ENCODE peak calls at places on chromosomes 13 and 19, in six cellular contexts. V, P, T, G, M and A are unnamed samples.

GRCh38 chr13:77896977-77897376 is 21.7 kb downstream of the EDNRB start:
- DNase-seq in G (no peak), T (no peak), V (no peak), P (no peak), M (no peak), A (no peak)

GRCh38 chr19:47190167-47190727 is 40.8 kb downstream of the BBC3 start:
- DNase-seq in V (peak; percentile 65), P (peak; percentile 46), T (no peak), G (peak; percentile 26), M (peak; percentile 96), A (peak; percentile 71)

GRCh38 chr19:48715681-48716171 is 3.8 kb downstream of the MAMSTR start:
- DNase-seq in T (no peak), V (no peak), G (no peak), P (no peak), M (no peak), A (no peak)

GRCh38 chr19:17797397-17798201 is 2.7 kb downstream of the B3GNT3 start:
- DNase-seq in M (peak; percentile 95), T (no peak), P (peak; percentile 48), V (peak; percentile 78), G (no peak), A (no peak)

GRCh38 chr13:32496574-32497160 is 41.9 kb downstream of the N4BP2L2 start:
- DNase-seq in V (no peak), M (no peak), G (no peak), T (no peak), P (no peak), A (no peak)

GRCh38 chr13:23955064-23955463 is 57.8 kb upstream of the C1QTNF9B start:
- DNase-seq in M (no peak), T (no peak), G (no peak), V (no peak), P (no peak), A (no peak)

GRCh38 chr13:45340422-45341033 is 455 bp downstream of the TPT1 start:
- DNase-seq in V (peak; percentile 47), P (peak; percentile 78), T (no peak), G (peak; percentile 70), M (peak; percentile 77), A (peak; percentile 91)

GRCh38 chr13:91066745-91067144 is 280.7 kb upstream of the MIR17HG start:
- DNase-seq in G (no peak), M (no peak), T (no peak), V (no peak), P (no peak), A (no peak)

GRCh38 chr13:43686557-43686956 is 100.2 kb downstream of the ENOX1 start:
- DNase-seq in M (peak; percentile 2), V (peak; percentile 5), G (no peak), P (peak; percentile 1), T (no peak), A (peak; percentile 93)

GRCh38 chr19:13764821-13765394 is 586 bp downstream of the MRI1 start:
- DNase-seq in P (peak; percentile 74), V (no peak), M (no peak), T (no peak), G (peak; percentile 46), A (no peak)

GRCh38 chr13:65866138-65866537 is 1364.0 kb downstream of the PCDH9 start:
- DNase-seq in V (no peak), T (no peak), M (no peak), P (no peak), G (no peak), A (no peak)

GRCh38 chr13:108102771-108103170 is 112.6 kb downstream of the LIG4 start:
- DNase-seq in G (no peak), P (no peak), M (no peak), T (no peak), V (no peak), A (no peak)

GRCh38 chr13:88000787-88001186 is 329.6 kb downstream of the SLITRK5 start:
- DNase-seq in P (no peak), T (no peak), G (no peak), V (no peak), M (no peak), A (no peak)

GRCh38 chr13:42577538-42577937 is 3.6 kb downstream of the TNFSF11 start:
- DNase-seq in G (no peak), V (no peak), T (no peak), P (no peak), M (no peak), A (no peak)

GRCh38 chr19:1911098-1911497 is 5.9 kb downstream of the ADAT3 start:
- DNase-seq in M (no peak), P (no peak), T (no peak), V (no peak), G (no peak), A (no peak)

GRCh38 chr13:24050292-24050711 is 110.2 kb upstream of the SPATA13 start:
- DNase-seq in M (no peak), P (no peak), T (no peak), V (no peak), G (no peak), A (peak; percentile 86)

GRCh38 chr13:41827507-41828213 is 133.2 kb downstream of the VWA8 start:
- DNase-seq in P (no peak), T (no peak), G (no peak), M (no peak), V (peak; percentile 38), A (peak; percentile 94)

GRCh38 chr13:105611424-105611823 is 924.0 kb downstream of the EFNB2 start:
- DNase-seq in G (no peak), M (no peak), V (no peak), P (no peak), T (no peak), A (peak; percentile 41)

GRCh38 chr19:41409288-41409687 is 11.7 kb downstream of the BCKDHA start:
- DNase-seq in V (peak; percentile 55), M (peak; percentile 92), P (no peak), G (no peak), T (no peak), A (peak; percentile 40)

GRCh38 chr19:41410655-41411054 is 13.0 kb downstream of the BCKDHA start:
- DNase-seq in V (no peak), T (no peak), P (no peak), G (no peak), M (no peak), A (no peak)

GRCh38 chr19:41405776-41406175 is 8.2 kb downstream of the BCKDHA start:
- DNase-seq in P (no peak), V (no peak), M (no peak), G (no peak), T (no peak), A (no peak)

GRCh38 chr19:41408256-41408655 is 10.6 kb downstream of the BCKDHA start:
- DNase-seq in P (no peak), M (no peak), T (no peak), V (no peak), G (no peak), A (no peak)

GRCh38 chr19:41407271-41407670 is 9.7 kb downstream of the BCKDHA start:
- DNase-seq in G (no peak), T (no peak), V (no peak), P (no peak), M (no peak), A (no peak)
- TF ChIP-seq RFX5 in G (no peak), T (no peak), V (no peak), P (no peak), M (no peak), A (no peak)

GRCh38 chr13:40485611-40486517 is 180.6 kb downstream of the FOXO1 start:
- DNase-seq in M (no peak), P (no peak), V (no peak), T (no peak), G (no peak), A (no peak)

GRCh38 chr13:40484101-40484800 is 182.2 kb downstream of the FOXO1 start:
- DNase-seq in P (no peak), G (no peak), T (no peak), M (no peak), V (no peak), A (no peak)

GRCh38 chr13:40480915-40481525 is 185.4 kb downstream of the FOXO1 start:
- DNase-seq in G (no peak), P (no peak), V (no peak), M (no peak), T (no peak), A (no peak)

GRCh38 chr13:40484981-40485380 is 181.5 kb downstream of the FOXO1 start:
- DNase-seq in P (no peak), G (no peak), V (no peak), M (no peak), T (no peak), A (no peak)

DNA sequence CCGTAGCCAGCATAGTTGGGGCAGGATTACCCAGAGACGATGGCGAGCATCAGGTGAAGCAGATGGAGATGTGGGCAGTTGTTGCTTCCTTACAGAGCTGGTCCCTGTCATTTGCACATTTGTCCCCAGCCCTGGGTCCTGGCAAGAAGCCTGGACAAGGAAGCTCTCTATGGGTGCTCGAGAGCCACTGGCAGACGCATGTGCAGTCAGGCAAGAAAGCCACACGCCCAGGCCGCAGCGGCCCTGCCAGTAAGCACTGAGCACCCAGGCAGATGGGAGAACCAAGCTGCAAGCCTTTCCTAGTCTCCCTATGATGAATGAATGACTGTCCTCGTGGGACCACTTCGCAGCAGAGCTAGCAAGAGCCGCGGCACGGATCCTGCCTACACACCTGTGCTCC is 182.8 kb downstream of the FOXO1 start:
- DNase-seq in P (no peak), T (no peak), G (no peak), M (no peak), V (no peak), A (no peak)
- TF ChIP-seq RFX5 in P (no peak), T (no peak), G (no peak), M (no peak), V (no peak), A (no peak)

DNA sequence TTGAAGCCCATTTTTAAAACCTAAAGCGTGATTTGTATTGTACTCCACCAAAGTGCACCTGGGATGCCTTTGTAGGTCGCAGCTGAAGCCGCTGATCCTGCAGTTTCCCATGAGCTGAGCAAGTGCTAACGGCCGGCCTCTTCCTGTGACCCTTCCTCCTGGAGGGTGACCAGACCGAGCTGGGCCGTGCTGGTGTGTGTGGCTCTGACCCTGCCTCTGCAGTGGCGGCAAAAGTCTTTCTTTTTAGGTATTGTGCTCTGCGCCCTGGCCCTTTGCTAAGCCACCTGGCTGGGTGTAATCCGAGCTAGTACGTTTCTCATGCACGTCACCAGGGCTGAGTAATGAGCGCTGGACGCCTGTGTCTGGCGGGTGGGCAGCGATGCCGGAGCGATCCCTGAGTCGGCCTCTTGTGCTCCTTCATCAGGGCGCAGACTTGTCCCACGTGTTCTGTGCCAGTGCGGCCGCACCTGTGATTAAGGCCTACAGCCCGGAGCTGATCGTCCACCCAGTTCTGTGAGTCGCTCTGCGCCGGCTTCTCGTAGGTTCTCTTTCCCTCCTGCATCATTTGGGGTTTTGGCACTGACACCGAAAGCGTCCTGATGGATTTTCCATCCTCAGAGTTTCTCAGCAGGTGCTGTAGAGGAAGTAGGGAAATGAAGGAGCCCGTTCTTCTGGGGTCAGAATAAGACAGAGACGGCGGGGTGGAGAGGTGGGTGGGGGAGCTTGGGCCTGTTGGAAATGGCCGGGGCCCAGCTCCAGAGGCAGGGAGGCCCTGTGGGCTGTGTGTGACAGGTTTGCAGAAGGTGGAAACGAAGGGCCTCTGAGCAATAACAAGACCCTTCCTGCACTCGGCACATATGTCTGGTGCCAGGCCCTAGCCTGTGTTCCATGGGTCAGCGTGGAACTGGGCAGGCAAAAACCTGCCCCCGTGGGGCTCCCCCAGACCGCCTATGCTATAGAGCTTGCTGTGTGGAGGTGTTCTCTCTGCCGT is 9.7 kb downstream of the NAXD start:
- DNase-seq in V (no peak), T (no peak), M (no peak), P (no peak), G (no peak), A (no peak)
- TF ChIP-seq RFX5 in V (no peak), T (no peak), M (no peak), P (no peak), G (no peak), A (no peak)

GRCh38 chr19:3324405-3324856 is 42.0 kb upstream of the NFIC start:
- DNase-seq in G (peak; percentile 85), V (no peak), T (no peak), P (peak; percentile 74), M (peak; percentile 52), A (no peak)
- TF ChIP-seq RFX5 in G (no peak), V (no peak), T (no peak), P (no peak), M (no peak), A (no peak)